ENCODE peak calls at places on chromosomes 13 and 19, in nine cellular contexts. D, Z, V, J, A, P, M, I and T are unnamed samples.

GRCh38 chr19:4575978-4576933 is 16.8 kb upstream of the SEMA6B start:
- DNase-seq in D (peak), Z (peak), V (no peak), J (no peak), A (no peak), P (no peak), M (peak), I (peak), T (peak)

GRCh38 chr19:33698576-33699435 is 77.1 kb downstream of the CHST8 start:
- DNase-seq in D (no peak), Z (no peak), V (no peak), J (no peak), A (no peak), P (no peak), M (no peak), I (no peak), T (no peak)

GRCh38 chr19:43532571-43532961 is 422 bp upstream of the ZNF575 start:
- DNase-seq in D (no peak), Z (peak), V (no peak), J (peak), A (no peak), P (peak), M (no peak), I (peak), T (no peak)

GRCh38 chr19:15265849-15266248 is 33.6 kb upstream of the EPHX3 start:
- DNase-seq in D (no peak), Z (no peak), V (no peak), J (peak), A (no peak), P (no peak), M (no peak), I (peak), T (peak)

GRCh38 chr13:80274643-80275042 is 66.3 kb downstream of the SPRY2 start:
- DNase-seq in D (no peak), Z (no peak), V (no peak), J (peak), A (no peak), P (no peak), M (no peak), I (no peak), T (no peak)

GRCh38 chr13:45941261-45941660 is 89.7 kb upstream of the SIAH3 start:
- DNase-seq in D (no peak), Z (no peak), V (no peak), J (no peak), A (no peak), P (no peak), M (no peak), I (no peak), T (no peak)

GRCh38 chr19:14405758-14406644 is 13.1 kb downstream of the DDX39A start:
- DNase-seq in D (peak), Z (peak), V (peak), J (peak), A (peak), P (peak), M (peak), I (peak), T (peak)

GRCh38 chr13:29782798-29783197 is 67.6 kb downstream of the UBL3 start:
- DNase-seq in D (no peak), Z (no peak), V (no peak), J (no peak), A (no peak), P (no peak), M (no peak), I (no peak), T (no peak)

GRCh38 chr13:35876601-35877000 is 254.6 kb downstream of the DCLK1 start:
- DNase-seq in D (no peak), Z (no peak), V (no peak), J (no peak), A (no peak), P (no peak), M (no peak), I (no peak), T (no peak)

GRCh38 chr19:44303976-44304568 is 753 bp downstream of the ZNF235 start:
- DNase-seq in D (peak), Z (peak), V (peak), J (peak), A (no peak), P (peak), M (peak), I (no peak), T (peak)

GRCh38 chr13:110555601-110556223 is 5.8 kb downstream of the RAB20 start:
- DNase-seq in D (no peak), Z (peak), V (no peak), J (no peak), A (no peak), P (no peak), M (no peak), I (no peak), T (no peak)

GRCh38 chr13:98879965-98880364 is 97.9 kb downstream of the DOCK9 start:
- DNase-seq in D (no peak), Z (no peak), V (no peak), J (no peak), A (no peak), P (no peak), M (no peak), I (no peak), T (no peak)